ENCODE peak calls at places on chromosomes 2 and 18, in seven cellular contexts. One of them, this sample, is unnamed.

GRCh38 chr2:241469746-241470145 is 38.6 kb downstream of the STK25 start:
- DNase-seq in AG10803: no peak
- DNase-seq in stomach: no peak
- DNase-seq in neural progenitor cell: no peak
- DNase-seq in AG04449: no peak
- DNase-seq in K562: no peak
- DNase-seq in SK-N-SH: no peak
- DNase-seq in this sample: no peak

GRCh38 chr18:49949991-49950395 is 136.7 kb upstream of the ACAA2 start:
- DNase-seq in AG10803: no peak
- DNase-seq in stomach: no peak
- DNase-seq in neural progenitor cell: no peak
- DNase-seq in AG04449: no peak
- DNase-seq in K562: no peak
- DNase-seq in SK-N-SH: no peak
- DNase-seq in this sample: no peak

GRCh38 chr18:63285332-63285731 is 34.2 kb downstream of the BCL2 start:
- DNase-seq in AG10803: no peak
- DNase-seq in stomach: no peak
- DNase-seq in neural progenitor cell: no peak
- DNase-seq in AG04449: no peak
- DNase-seq in K562: no peak
- DNase-seq in SK-N-SH: no peak
- DNase-seq in this sample: no peak

GRCh38 chr2:14790041-14790640 is 157.6 kb downstream of the LRATD1 start:
- DNase-seq in AG10803: peak
- DNase-seq in stomach: no peak
- DNase-seq in neural progenitor cell: no peak
- DNase-seq in AG04449: no peak
- DNase-seq in K562: no peak
- DNase-seq in SK-N-SH: no peak
- DNase-seq in this sample: no peak

GRCh38 chr2:231745303-231746038 is 35.6 kb downstream of the PDE6D start:
- DNase-seq in AG10803: no peak
- DNase-seq in stomach: no peak
- DNase-seq in neural progenitor cell: peak
- DNase-seq in AG04449: no peak
- DNase-seq in K562: no peak
- DNase-seq in SK-N-SH: no peak
- DNase-seq in this sample: no peak

GRCh38 chr2:237281900-237282306 is 132.1 kb downstream of the COL6A3 start:
- DNase-seq in AG10803: peak
- DNase-seq in stomach: no peak
- DNase-seq in neural progenitor cell: no peak
- DNase-seq in AG04449: peak
- DNase-seq in K562: no peak
- DNase-seq in SK-N-SH: no peak
- DNase-seq in this sample: peak

GRCh38 chr2:127597984-127598380 is 48.0 kb upstream of the GPR17 start:
- DNase-seq in AG10803: peak
- DNase-seq in stomach: no peak
- DNase-seq in neural progenitor cell: no peak
- DNase-seq in AG04449: no peak
- DNase-seq in K562: no peak
- DNase-seq in SK-N-SH: no peak
- DNase-seq in this sample: no peak

GRCh38 chr2:127153691-127154158 is 46.8 kb upstream of the BIN1 start:
- DNase-seq in AG10803: peak
- DNase-seq in stomach: no peak
- DNase-seq in neural progenitor cell: no peak
- DNase-seq in AG04449: no peak
- DNase-seq in K562: no peak
- DNase-seq in SK-N-SH: no peak
- DNase-seq in this sample: peak

GRCh38 chr2:15943378-15943851 is 3.1 kb downstream of the MYCN start:
- DNase-seq in AG10803: no peak
- DNase-seq in stomach: peak
- DNase-seq in neural progenitor cell: peak
- DNase-seq in AG04449: no peak
- DNase-seq in K562: peak
- DNase-seq in SK-N-SH: peak
- DNase-seq in this sample: no peak
- H3K4me3 ChIP-seq in AG10803: no peak
- H3K4me3 ChIP-seq in stomach: peak
- H3K4me3 ChIP-seq in neural progenitor cell: peak
- H3K4me3 ChIP-seq in AG04449: no peak
- H3K4me3 ChIP-seq in K562: no peak
- H3K4me3 ChIP-seq in SK-N-SH: peak
- H3K4me3 ChIP-seq in this sample: no peak

GRCh38 chr2:101870444-101870843 is 121.3 kb upstream of the IL1R2 start:
- DNase-seq in AG10803: no peak
- DNase-seq in stomach: no peak
- DNase-seq in neural progenitor cell: no peak
- DNase-seq in AG04449: no peak
- DNase-seq in K562: no peak
- DNase-seq in SK-N-SH: no peak
- DNase-seq in this sample: no peak

GRCh38 chr2:101872480-101872879 is 119.3 kb upstream of the IL1R2 start:
- DNase-seq in AG10803: no peak
- DNase-seq in stomach: no peak
- DNase-seq in neural progenitor cell: no peak
- DNase-seq in AG04449: no peak
- DNase-seq in K562: no peak
- DNase-seq in SK-N-SH: no peak
- DNase-seq in this sample: no peak

GRCh38 chr2:101871480-101871879 is 120.3 kb upstream of the IL1R2 start:
- DNase-seq in AG10803: no peak
- DNase-seq in stomach: no peak
- DNase-seq in neural progenitor cell: no peak
- DNase-seq in AG04449: no peak
- DNase-seq in K562: no peak
- DNase-seq in SK-N-SH: no peak
- DNase-seq in this sample: no peak

GRCh38 chr2:101874069-101874468 is 117.7 kb upstream of the IL1R2 start:
- DNase-seq in AG10803: no peak
- DNase-seq in stomach: no peak
- DNase-seq in neural progenitor cell: no peak
- DNase-seq in AG04449: no peak
- DNase-seq in K562: no peak
- DNase-seq in SK-N-SH: no peak
- DNase-seq in this sample: no peak

DNA sequence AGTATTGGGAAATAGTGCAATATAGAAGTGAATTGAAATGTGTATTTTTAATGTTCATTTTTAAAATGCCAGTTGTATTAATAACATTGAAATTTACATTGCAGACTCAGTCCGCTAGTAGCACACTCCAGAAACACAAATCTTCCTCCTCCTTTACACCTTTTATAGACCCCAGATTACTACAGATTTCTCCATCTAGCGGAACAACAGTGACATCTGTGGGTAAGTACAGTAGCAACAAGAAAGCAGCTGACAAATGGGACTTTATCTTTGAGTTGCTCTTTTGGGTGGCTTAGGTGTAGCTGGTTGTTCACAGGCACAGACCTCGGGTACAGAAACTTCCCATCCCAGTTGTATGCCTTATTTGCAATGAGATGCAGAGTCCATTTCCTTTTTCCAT is 118.2 kb upstream of the IL1R2 start:
- DNase-seq in AG10803: no peak
- DNase-seq in stomach: no peak
- DNase-seq in neural progenitor cell: no peak
- DNase-seq in AG04449: no peak
- DNase-seq in K562: peak
- DNase-seq in SK-N-SH: peak
- DNase-seq in this sample: no peak
- TF ChIP-seq CTCF in AG10803: peak
- TF ChIP-seq CTCF in stomach: no peak
- TF ChIP-seq CTCF in neural progenitor cell: peak
- TF ChIP-seq CTCF in AG04449: no peak
- TF ChIP-seq CTCF in K562: peak
- TF ChIP-seq CTCF in SK-N-SH: peak
- TF ChIP-seq CTCF in this sample: peak

GRCh38 chr2:29082804-29083495 is 8.6 kb upstream of the PCARE start:
- DNase-seq in AG10803: no peak
- DNase-seq in stomach: no peak
- DNase-seq in neural progenitor cell: no peak
- DNase-seq in AG04449: no peak
- DNase-seq in K562: no peak
- DNase-seq in SK-N-SH: no peak
- DNase-seq in this sample: no peak
- H3K4me3 ChIP-seq in AG10803: no peak
- H3K4me3 ChIP-seq in stomach: no peak
- H3K4me3 ChIP-seq in neural progenitor cell: no peak
- H3K4me3 ChIP-seq in AG04449: no peak
- H3K4me3 ChIP-seq in K562: no peak
- H3K4me3 ChIP-seq in SK-N-SH: no peak
- H3K4me3 ChIP-seq in this sample: no peak

DNA sequence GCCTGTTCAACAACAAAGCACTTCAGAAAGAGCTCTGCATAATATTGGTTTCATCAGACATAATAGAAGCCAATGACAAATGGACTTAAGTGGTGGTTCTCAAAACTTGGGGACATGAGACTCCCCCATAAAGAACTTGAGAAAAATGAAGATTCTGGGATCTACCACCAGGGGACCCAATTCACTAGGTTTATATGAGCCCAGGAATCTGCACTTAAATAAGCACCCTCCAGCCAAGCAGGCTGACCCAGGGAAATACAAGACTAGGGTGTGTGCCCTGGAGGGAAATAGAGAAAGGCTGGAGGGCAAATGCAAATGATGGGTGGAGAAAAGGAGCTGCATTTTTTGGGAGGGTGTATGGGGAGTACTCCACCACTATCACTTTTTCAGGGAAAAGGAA is 52.5 kb downstream of the SATB2 start:
- DNase-seq in AG10803: peak
- DNase-seq in stomach: no peak
- DNase-seq in neural progenitor cell: peak
- DNase-seq in AG04449: no peak
- DNase-seq in K562: peak
- DNase-seq in SK-N-SH: no peak
- DNase-seq in this sample: no peak
- TF ChIP-seq CTCF in AG10803: peak
- TF ChIP-seq CTCF in stomach: no peak
- TF ChIP-seq CTCF in neural progenitor cell: peak
- TF ChIP-seq CTCF in AG04449: no peak
- TF ChIP-seq CTCF in K562: peak
- TF ChIP-seq CTCF in SK-N-SH: peak
- TF ChIP-seq CTCF in this sample: no peak

GRCh38 chr2:70966681-70967080 is 11.7 kb upstream of the ANKRD53 start:
- DNase-seq in AG10803: no peak
- DNase-seq in stomach: no peak
- DNase-seq in neural progenitor cell: no peak
- DNase-seq in AG04449: no peak
- DNase-seq in K562: no peak
- DNase-seq in SK-N-SH: no peak
- DNase-seq in this sample: no peak

GRCh38 chr2:70964133-70964532 is 14.3 kb upstream of the ANKRD53 start:
- DNase-seq in AG10803: no peak
- DNase-seq in stomach: no peak
- DNase-seq in neural progenitor cell: no peak
- DNase-seq in AG04449: no peak
- DNase-seq in K562: no peak
- DNase-seq in SK-N-SH: peak
- DNase-seq in this sample: no peak

GRCh38 chr2:70965506-70965905 is 12.9 kb upstream of the ANKRD53 start:
- DNase-seq in AG10803: no peak
- DNase-seq in stomach: no peak
- DNase-seq in neural progenitor cell: no peak
- DNase-seq in AG04449: no peak
- DNase-seq in K562: no peak
- DNase-seq in SK-N-SH: no peak
- DNase-seq in this sample: no peak

GRCh38 chr2:70962885-70963878 is 15.2 kb upstream of the ANKRD53 start:
- DNase-seq in AG10803: no peak
- DNase-seq in stomach: no peak
- DNase-seq in neural progenitor cell: no peak
- DNase-seq in AG04449: no peak
- DNase-seq in K562: no peak
- DNase-seq in SK-N-SH: peak
- DNase-seq in this sample: no peak

DNA sequence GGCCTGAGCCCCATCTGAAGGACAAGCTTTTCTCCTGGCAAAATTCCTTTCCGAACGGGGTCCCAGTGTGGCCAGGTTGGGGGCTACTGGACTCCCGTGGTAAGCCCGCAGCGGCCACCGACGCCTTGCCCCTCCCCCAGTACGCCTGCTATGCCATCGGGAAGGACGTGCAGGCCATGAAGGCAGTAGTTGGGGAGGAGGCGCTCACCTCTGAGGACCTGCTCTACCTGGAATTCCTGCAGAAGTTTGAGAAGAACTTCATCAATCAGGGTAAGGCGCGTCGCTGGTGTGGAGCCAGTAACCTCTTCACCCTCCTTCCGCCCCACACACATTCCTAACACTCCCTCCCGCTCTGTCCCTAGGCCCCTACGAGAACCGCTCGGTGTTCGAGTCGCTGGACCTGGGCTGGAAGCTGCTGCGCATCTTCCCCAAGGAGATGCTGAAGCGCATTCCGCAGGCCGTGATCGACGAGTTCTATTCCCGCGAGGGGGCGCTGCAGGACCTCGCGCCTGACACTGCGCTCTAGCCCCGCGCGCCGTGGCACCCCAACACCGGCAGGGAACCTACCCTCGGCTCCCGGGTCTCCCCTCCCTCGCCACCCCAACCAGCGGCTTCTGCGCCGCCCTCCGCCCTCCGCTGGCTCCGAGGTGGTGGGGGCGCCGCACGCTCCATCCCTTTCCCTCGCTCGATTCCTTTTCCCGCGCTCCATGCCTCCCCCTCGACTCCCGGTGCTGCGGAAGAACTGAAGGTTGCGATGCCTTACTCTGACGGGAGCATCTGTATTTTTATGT is 13.6 kb upstream of the ANKRD53 start:
- DNase-seq in AG10803: peak
- DNase-seq in stomach: peak
- DNase-seq in neural progenitor cell: peak
- DNase-seq in AG04449: no peak
- DNase-seq in K562: peak
- DNase-seq in SK-N-SH: peak
- DNase-seq in this sample: no peak
- H3K4me3 ChIP-seq in AG10803: peak
- H3K4me3 ChIP-seq in stomach: peak
- H3K4me3 ChIP-seq in neural progenitor cell: peak
- H3K4me3 ChIP-seq in AG04449: peak
- H3K4me3 ChIP-seq in K562: peak
- H3K4me3 ChIP-seq in SK-N-SH: peak
- H3K4me3 ChIP-seq in this sample: peak

GRCh38 chr2:20187331-20187730 is 37.6 kb downstream of the SDC1 start:
- DNase-seq in AG10803: no peak
- DNase-seq in stomach: no peak
- DNase-seq in neural progenitor cell: no peak
- DNase-seq in AG04449: no peak
- DNase-seq in K562: no peak
- DNase-seq in SK-N-SH: no peak
- DNase-seq in this sample: no peak
- TF ChIP-seq CTCF in AG10803: no peak
- TF ChIP-seq CTCF in stomach: no peak
- TF ChIP-seq CTCF in neural progenitor cell: no peak
- TF ChIP-seq CTCF in AG04449: no peak
- TF ChIP-seq CTCF in K562: no peak
- TF ChIP-seq CTCF in SK-N-SH: no peak
- TF ChIP-seq CTCF in this sample: no peak